ENCODE peak calls at places on chromosomes 12 and 14, in ten cellular contexts. M is psoas muscle, O is epithelial cell of proximal tubule, D is ovary, T is hepatocyte, L is kidney, S is transverse colon, B is OCI-LY7, W is stomach, V is AG04449. E is an unnamed sample.

GRCh38 chr12:6085841-6086240 is 38.6 kb downstream of the VWF start:
- DNase-seq in M (no peak), O (no peak), D (no peak), T (no peak), L (no peak), S (no peak), B (no peak), W (no peak), V (no peak), E (no peak)

GRCh38 chr12:51364026-51364425 is 17.5 kb upstream of the CELA1 start:
- DNase-seq in M (no peak), O (no peak), D (no peak), T (no peak), L (no peak), S (no peak), B (no peak), W (no peak), V (no peak), E (no peak)

GRCh38 chr12:92608418-92609091 is 94.2 kb upstream of the PLEKHG7 start:
- DNase-seq in M (no peak), O (no peak), D (no peak), T (peak), L (no peak), S (no peak), B (peak), W (no peak), V (no peak), E (peak)

GRCh38 chr12:1886396-1887008 is 31.9 kb downstream of the CACNA2D4 start:
- DNase-seq in M (no peak), O (no peak), D (no peak), T (no peak), L (no peak), S (no peak), B (no peak), W (no peak), V (no peak), E (no peak)

GRCh38 chr14:42192659-42193425 is 586.2 kb downstream of the LRFN5 start:
- DNase-seq in M (no peak), O (peak), D (no peak), T (peak), L (no peak), S (no peak), B (no peak), W (no peak), V (peak), E (peak)

GRCh38 chr14:89000007-89000942 is 175.8 kb downstream of the TTC8 start:
- DNase-seq in M (peak), O (peak), D (no peak), T (peak), L (no peak), S (peak), B (no peak), W (peak), V (peak), E (no peak)

GRCh38 chr12:94867066-94867855 is 136.2 kb downstream of the NDUFA12 start:
- DNase-seq in M (no peak), O (peak), D (no peak), T (no peak), L (no peak), S (no peak), B (no peak), W (no peak), V (no peak), E (no peak)

GRCh38 chr12:106345739-106346138 is 11.8 kb upstream of the POLR3B start:
- DNase-seq in M (no peak), O (no peak), D (no peak), T (peak), L (no peak), S (no peak), B (peak), W (peak), V (no peak), E (peak)

GRCh38 chr14:34623506-34623905 is 6.4 kb downstream of the SNX6 start:
- DNase-seq in M (no peak), O (no peak), D (no peak), T (no peak), L (no peak), S (no peak), B (no peak), W (no peak), V (no peak), E (no peak)

GRCh38 chr12:68686595-68687521 is at the start of gene NUP107:
- DNase-seq in M (peak), O (peak), D (peak), T (peak), L (peak), S (peak), B (peak), W (peak), V (peak), E (peak)

GRCh38 chr12:14780851-14781250 is 22.4 kb downstream of the WBP11 start:
- DNase-seq in M (no peak), O (no peak), D (no peak), T (no peak), L (no peak), S (no peak), B (no peak), W (no peak), V (no peak), E (no peak)

GRCh38 chr12:53336137-53336785 is at the start of gene SP7:
- DNase-seq in M (peak), O (no peak), D (no peak), T (no peak), L (no peak), S (no peak), B (no peak), W (no peak), V (no peak), E (no peak)

GRCh38 chr12:94571556-94571955 is 78.8 kb downstream of the TMCC3 start:
- DNase-seq in M (no peak), O (peak), D (peak), T (peak), L (peak), S (peak), B (no peak), W (peak), V (no peak), E (no peak)

GRCh38 chr14:24674204-24674970 is 40.4 kb upstream of the GZMB start:
- DNase-seq in M (no peak), O (no peak), D (no peak), T (no peak), L (no peak), S (no peak), B (peak), W (no peak), V (no peak), E (no peak)

GRCh38 chr12:116508145-116509121 is 50.7 kb upstream of the MAP1LC3B2 start:
- DNase-seq in M (peak), O (no peak), D (peak), T (no peak), L (peak), S (peak), B (no peak), W (no peak), V (no peak), E (no peak)

GRCh38 chr12:28698541-28698940 is 450.5 kb upstream of the FAR2 start:
- DNase-seq in M (no peak), O (no peak), D (no peak), T (no peak), L (no peak), S (no peak), B (no peak), W (no peak), V (no peak), E (no peak)

DNA sequence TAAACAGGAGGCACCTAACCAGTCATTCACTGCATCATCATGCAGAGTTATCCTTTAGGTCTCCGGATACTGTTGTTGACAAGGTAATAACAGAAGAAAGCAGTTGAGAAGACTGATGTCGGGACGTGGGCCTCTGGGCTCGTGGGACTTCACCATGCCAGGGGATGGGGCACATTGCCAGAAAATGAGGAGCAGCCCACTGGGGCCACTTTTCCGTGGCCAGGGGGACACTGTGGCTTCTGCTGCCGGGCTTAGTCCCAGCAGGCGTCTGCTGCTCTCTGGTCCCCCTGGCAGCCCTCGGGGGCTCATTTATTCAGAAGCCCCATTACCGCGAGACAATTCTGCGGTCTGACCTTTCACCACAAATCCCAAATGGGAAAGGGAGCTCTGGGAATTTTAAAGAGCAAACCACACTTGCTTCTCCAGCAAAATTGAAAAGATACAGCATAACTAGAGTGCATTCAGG is 201.2 kb downstream of the DAD1 start:
- DNase-seq in M (no peak), O (no peak), D (peak), T (no peak), L (peak), S (no peak), B (no peak), W (no peak), V (no peak), E (no peak)
- TF ChIP-seq CTCF in M (no peak), O (no peak), D (peak), T (no peak), L (no peak), S (no peak), B (peak), W (no peak), V (no peak), E (no peak)

GRCh38 chr12:113422030-113422900 is at the start of gene SDSL:
- DNase-seq in M (peak), O (peak), D (peak), T (peak), L (peak), S (peak), B (peak), W (peak), V (peak), E (peak)
- H3K4me3 ChIP-seq in M (peak), O (peak), D (peak), T (peak), L (peak), S (peak), B (peak), W (peak), V (peak), E (peak)

DNA sequence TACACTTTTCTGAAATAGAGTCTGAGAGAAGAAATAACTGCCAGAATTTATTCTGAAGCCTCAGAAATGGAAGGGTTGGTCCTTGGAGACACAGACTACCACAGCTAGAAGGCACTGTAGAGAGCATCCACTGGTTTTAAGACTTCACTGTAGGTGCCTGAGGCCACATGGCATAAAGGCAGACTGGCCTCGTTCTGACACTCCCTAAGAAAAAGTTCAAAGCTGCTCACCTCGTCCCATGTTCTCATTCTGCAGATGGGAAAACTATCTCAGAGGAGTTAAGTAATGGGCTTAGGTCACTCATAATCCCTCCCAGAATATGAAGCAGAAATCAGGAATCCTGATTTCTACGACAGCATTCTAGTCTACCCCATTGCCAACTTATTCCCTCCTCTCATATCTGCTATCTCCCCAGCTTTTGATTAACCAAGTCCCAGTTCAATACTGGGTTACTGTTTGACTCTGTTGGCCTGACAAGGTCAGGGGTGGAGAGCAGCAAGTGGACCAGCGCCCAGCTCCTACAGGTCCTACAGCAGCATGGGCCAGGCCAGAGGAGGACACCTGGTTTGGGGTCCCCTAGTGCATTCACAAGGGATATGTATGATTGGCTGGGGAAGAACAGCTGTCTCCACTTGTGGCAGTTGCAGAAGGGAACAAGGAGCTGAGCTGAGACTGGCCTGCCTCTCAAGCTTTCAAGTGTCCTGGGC is 3.7 kb downstream of the ITGA5 start:
- DNase-seq in M (no peak), O (no peak), D (no peak), T (no peak), L (no peak), S (no peak), B (no peak), W (no peak), V (no peak), E (no peak)
- TF ChIP-seq CTCF in M (no peak), O (no peak), D (no peak), T (no peak), L (no peak), S (no peak), B (peak), W (no peak), V (no peak), E (no peak)

GRCh38 chr12:75656650-75657049 is 145.2 kb upstream of the KRR1 start:
- DNase-seq in M (no peak), O (peak), D (no peak), T (no peak), L (no peak), S (no peak), B (no peak), W (no peak), V (peak), E (no peak)
- H3K4me3 ChIP-seq in M (no peak), O (no peak), D (no peak), T (no peak), L (no peak), S (no peak), B (no peak), W (no peak), V (no peak), E (no peak)

GRCh38 chr14:64210211-64210610 is 84.0 kb downstream of the ESR2 start:
- DNase-seq in M (no peak), O (no peak), D (no peak), T (no peak), L (no peak), S (no peak), B (no peak), W (no peak), V (no peak), E (no peak)

GRCh38 chr14:64213079-64213478 is 81.1 kb downstream of the ESR2 start:
- DNase-seq in M (no peak), O (no peak), D (no peak), T (peak), L (no peak), S (no peak), B (no peak), W (no peak), V (no peak), E (no peak)

GRCh38 chr14:64215274-64215673 is 78.9 kb downstream of the ESR2 start:
- DNase-seq in M (no peak), O (no peak), D (no peak), T (no peak), L (no peak), S (no peak), B (no peak), W (no peak), V (no peak), E (no peak)

GRCh38 chr14:64213853-64214570 is 80.2 kb downstream of the ESR2 start:
- DNase-seq in M (no peak), O (no peak), D (no peak), T (no peak), L (no peak), S (no peak), B (no peak), W (no peak), V (no peak), E (peak)

DNA sequence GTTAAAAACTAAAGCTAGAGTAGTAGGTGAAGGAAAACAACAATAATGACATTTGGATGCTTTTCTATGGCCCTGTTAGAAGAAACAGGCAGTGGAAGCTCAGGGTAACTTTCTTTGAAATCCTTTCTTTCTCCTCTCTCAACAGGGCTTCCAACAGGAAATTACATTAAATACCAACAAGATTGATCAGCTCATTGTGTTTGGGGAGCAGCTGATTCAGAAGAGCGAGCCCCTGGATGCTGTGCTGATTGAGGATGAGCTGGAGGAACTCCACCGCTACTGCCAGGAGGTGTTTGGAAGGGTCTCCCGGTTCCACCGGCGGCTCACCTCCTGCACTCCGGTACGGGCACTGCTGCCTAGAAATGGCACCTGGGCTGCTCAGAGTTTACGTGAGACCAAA is 81.5 kb downstream of the ESR2 start:
- DNase-seq in M (no peak), O (no peak), D (no peak), T (no peak), L (no peak), S (no peak), B (no peak), W (no peak), V (no peak), E (no peak)
- TF ChIP-seq CTCF in M (no peak), O (no peak), D (no peak), T (no peak), L (no peak), S (no peak), B (no peak), W (no peak), V (no peak), E (no peak)

GRCh38 chr14:57865066-57865449 is 834 bp downstream of the SLC35F4 start:
- DNase-seq in M (no peak), O (no peak), D (no peak), T (no peak), L (peak), S (no peak), B (no peak), W (no peak), V (no peak), E (no peak)

GRCh38 chr14:57865450-57866198 is at the start of gene SLC35F4:
- DNase-seq in M (peak), O (no peak), D (peak), T (peak), L (peak), S (no peak), B (no peak), W (no peak), V (no peak), E (no peak)

GRCh38 chr14:57869530-57870088 is 3.7 kb upstream of the SLC35F4 start:
- DNase-seq in M (no peak), O (no peak), D (no peak), T (peak), L (no peak), S (no peak), B (no peak), W (no peak), V (no peak), E (no peak)

GRCh38 chr14:57863471-57863870 is 2.4 kb downstream of the SLC35F4 start:
- DNase-seq in M (no peak), O (no peak), D (no peak), T (no peak), L (no peak), S (no peak), B (no peak), W (no peak), V (no peak), E (no peak)

DNA sequence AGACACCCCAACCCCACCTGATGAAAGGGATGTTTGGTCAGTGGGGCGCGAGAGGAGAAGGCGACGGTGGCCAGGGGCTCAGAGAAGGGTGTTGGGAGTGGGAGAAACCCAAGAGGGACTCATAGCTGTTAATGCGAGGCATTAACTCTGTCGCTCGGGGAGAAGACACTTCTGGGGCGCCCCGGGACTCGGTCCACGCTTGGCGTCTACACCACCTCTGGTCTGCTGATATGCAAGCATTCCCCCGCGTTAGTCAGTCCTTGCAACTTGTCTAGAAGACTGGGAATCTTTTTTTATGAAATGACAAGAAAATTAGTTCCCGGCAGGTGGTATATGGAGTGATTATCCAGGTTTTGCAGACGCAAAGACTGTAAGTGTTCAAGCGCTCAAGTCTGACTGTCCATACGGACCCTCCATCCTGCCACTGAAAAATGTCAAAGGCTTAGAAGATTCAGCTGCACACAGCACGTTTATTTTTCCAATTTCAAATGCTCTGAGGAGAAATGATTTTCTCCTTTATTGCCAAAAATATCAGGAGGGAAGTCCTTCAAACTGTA is 385 bp upstream of the SLC35F4 start:
- DNase-seq in M (no peak), O (no peak), D (no peak), T (no peak), L (peak), S (no peak), B (no peak), W (no peak), V (no peak), E (no peak)
- H3K4me3 ChIP-seq in M (no peak), O (peak), D (no peak), T (no peak), L (no peak), S (no peak), B (no peak), W (peak), V (no peak), E (no peak)

DNA sequence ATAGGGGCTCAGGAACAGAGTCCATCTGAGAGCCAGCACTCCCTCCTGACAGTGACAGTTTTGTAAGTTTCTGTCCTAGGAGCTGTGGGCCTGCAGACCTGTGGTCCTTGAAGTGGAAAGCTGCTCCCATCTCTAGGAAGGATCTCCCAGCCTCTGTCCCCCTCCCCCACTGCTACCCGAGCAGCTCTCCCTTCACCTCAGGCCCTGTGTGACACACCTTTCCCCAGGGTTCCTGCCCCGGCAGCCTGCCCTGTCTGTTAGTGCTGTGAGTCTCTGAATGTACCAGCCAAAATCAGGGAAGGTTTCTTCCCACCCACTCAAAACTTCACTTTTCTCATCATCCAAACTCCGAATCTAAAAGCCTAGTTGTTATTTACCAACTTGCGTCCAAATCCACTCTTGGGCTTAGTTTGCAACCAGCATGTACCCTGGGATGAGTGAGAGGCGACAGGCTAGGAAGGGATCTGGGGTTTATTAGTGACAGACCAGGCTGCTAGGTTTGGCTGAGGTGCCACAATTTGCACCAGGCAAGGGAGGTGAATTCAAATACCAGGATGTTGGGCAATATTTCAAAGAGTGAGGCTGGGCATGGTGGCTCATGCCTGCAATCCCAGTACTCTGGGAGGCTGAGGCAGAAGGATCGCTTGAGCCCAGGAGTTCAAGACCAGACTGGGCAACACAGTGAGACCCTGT is 39.9 kb downstream of the NINJ2 start:
- DNase-seq in M (no peak), O (no peak), D (no peak), T (no peak), L (no peak), S (no peak), B (no peak), W (no peak), V (no peak), E (no peak)
- TF ChIP-seq CTCF in M (no peak), O (no peak), D (no peak), T (no peak), L (no peak), S (no peak), B (no peak), W (no peak), V (no peak), E (no peak)

DNA sequence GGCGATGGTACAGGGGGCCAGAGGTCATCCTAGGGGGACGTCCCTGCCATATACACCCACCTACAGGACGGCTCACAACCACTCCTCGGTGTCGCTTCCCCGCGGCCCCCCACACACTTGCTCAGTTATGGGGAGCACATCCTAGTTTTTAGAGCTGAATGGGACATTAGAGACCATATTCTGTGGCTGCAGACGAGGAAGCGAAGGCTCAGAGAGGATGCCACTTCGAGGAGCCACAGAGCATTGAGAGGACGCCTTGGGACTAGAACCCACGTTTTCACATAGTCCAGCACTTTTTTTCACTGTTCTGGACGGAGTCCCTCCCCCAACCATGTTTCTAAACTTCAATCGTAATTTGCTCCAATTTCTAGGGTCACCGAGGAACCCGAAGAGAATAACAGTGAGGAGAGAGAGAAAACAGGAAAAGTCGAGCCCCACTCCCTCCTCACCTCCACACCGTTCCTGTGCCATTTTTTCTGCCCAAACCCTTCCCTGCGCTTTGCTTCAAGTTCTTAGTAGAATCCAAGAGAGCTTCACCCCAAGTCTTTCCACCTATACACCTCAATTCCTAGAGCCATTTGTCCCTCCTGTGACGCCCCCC is 636 bp upstream of the ASCL1 start:
- DNase-seq in M (no peak), O (no peak), D (no peak), T (no peak), L (no peak), S (no peak), B (no peak), W (no peak), V (no peak), E (no peak)
- H3K4me3 ChIP-seq in M (no peak), O (no peak), D (no peak), T (no peak), L (no peak), S (no peak), B (no peak), W (no peak), V (no peak), E (no peak)